ENCODE peak calls at places on chromosomes 1 and 21, in seven cellular contexts. Z is activated naive CD4-positive, alpha-beta T cell; T is activated naive CD8-positive, alpha-beta T cell treated with anti-CD3 and anti-CD28 coated beads for 36 hours; M is fibroblast of lung; L is astrocyte of the spinal cord; N is stimulated activated naive B cell treated with anti-CD40 and anti-IgM and Interleukin-4, amounts not matched to agents 10 μg/mL and 1 μg/mL and 100 μg/mL, for 72 hours; A is NCI-H2029. K is an unnamed sample.

GRCh38 chr21:20086508-20086907 is 911.7 kb upstream of the NCAM2 start:
- DNase-seq in Z (no peak), T (no peak), M (no peak), L (no peak), N (no peak), A (no peak), K (no peak)

GRCh38 chr1:159000070-159000409 is 9.7 kb upstream of the IFI16 start:
- DNase-seq in Z (no peak), T (no peak), M (no peak), L (no peak), N (no peak), A (no peak), K (no peak)

GRCh38 chr1:156194300-156194652 is 372 bp downstream of the SLC25A44 start:
- DNase-seq in Z (no peak), T (no peak), M (no peak), L (no peak), N (no peak), A (no peak), K (peak; percentile 42)

GRCh38 chr1:17014671-17015567 is 3.2 kb upstream of the ATP13A2 start:
- DNase-seq in Z (no peak), T (no peak), M (no peak), L (no peak), N (no peak), A (no peak), K (no peak)

GRCh38 chr1:100584761-100585745 is 47.1 kb downstream of the GPR88 start:
- DNase-seq in Z (no peak), T (no peak), M (no peak), L (peak; percentile 59), N (no peak), A (no peak), K (peak; percentile 9)

GRCh38 chr1:230680300-230681025 is 33.5 kb downstream of the AGT start:
- DNase-seq in Z (no peak), T (no peak), M (no peak), L (no peak), N (no peak), A (no peak), K (no peak)

GRCh38 chr1:47333922-47334764 is 553 bp downstream of the CMPK1 start:
- DNase-seq in Z (peak; percentile 44), T (peak; percentile 87), M (peak; percentile 76), L (peak; percentile 75), N (peak; percentile 68), A (peak; percentile 83), K (peak; percentile 84)

GRCh38 chr1:173020138-173020742 is 30.5 kb downstream of the TNFSF18 start:
- DNase-seq in Z (no peak), T (no peak), M (no peak), L (no peak), N (no peak), A (no peak), K (peak; percentile 47)

GRCh38 chr1:71414229-71414628 is 333.4 kb upstream of the ZRANB2 start:
- DNase-seq in Z (no peak), T (no peak), M (peak; percentile 31), L (no peak), N (no peak), A (peak; percentile 49), K (no peak)